ENCODE peak calls at places on chromosome 15, in six cellular contexts. F is effector CD4-positive, alpha-beta T cell; V is effector memory CD8-positive, alpha-beta T cell; Q is cardiac fibroblast; D is left ventricle myocardium inferior; N is HFFc6. J is an unnamed sample.

GRCh38 chr15:94021621-94022320 is 209.6 kb upstream of the MCTP2 start:
- DNase-seq in D (no peak), V (no peak), N (no peak), F (no peak), Q (no peak), J (no peak)

GRCh38 chr15:47439146-47439869 is 278.0 kb upstream of the SEMA6D start:
- DNase-seq in D (no peak), N (peak; percentile 43), F (no peak), V (no peak), Q (no peak), J (no peak)

GRCh38 chr15:44713006-44713966 is 2.0 kb downstream of the B2M start:
- DNase-seq in N (peak; percentile 51), V (no peak), Q (peak; percentile 49), F (no peak), D (no peak), J (peak; percentile 4)

GRCh38 chr15:73991260-73991659 is 835 bp downstream of the STOML1 start:
- DNase-seq in V (no peak), D (peak; percentile 91), Q (peak; percentile 94), N (no peak), F (no peak), J (no peak)

GRCh38 chr15:77654975-77655374 is 22.3 kb upstream of the LINGO1 start:
- DNase-seq in D (no peak), N (no peak), F (no peak), Q (no peak), V (no peak), J (no peak)

GRCh38 chr15:25832158-25832557 is 31.0 kb downstream of the ATP10A start:
- DNase-seq in F (no peak), N (no peak), Q (no peak), V (no peak), D (no peak), J (no peak)

GRCh38 chr15:49847436-49847835 is 226.6 kb downstream of the DTWD1 start:
- DNase-seq in N (peak; percentile 28), Q (peak; percentile 56), V (no peak), F (no peak), D (no peak), J (no peak)

GRCh38 chr15:95887666-95888480 is 442.6 kb upstream of the NR2F2 start:
- DNase-seq in V (no peak), F (no peak), Q (no peak), N (peak; percentile 24), D (no peak), J (no peak)